ENCODE peak calls at places on chromosomes 2 and 18, in eight cellular contexts. One of them, this sample, is unnamed.

GRCh38 chr2:63058742-63059433 is 8.3 kb downstream of the OTX1 start:
- DNase-seq in pancreas: peak
- DNase-seq in left lung: no peak
- DNase-seq in endodermal cell: peak
- DNase-seq in omental fat pad: no peak
- DNase-seq in coronary artery: no peak
- DNase-seq in upper lobe of left lung: peak
- DNase-seq in CD8-positive, alpha-beta T cell: no peak
- DNase-seq in this sample: no peak

GRCh38 chr18:58755304-58756010 is 84.2 kb downstream of the MALT1 start:
- DNase-seq in pancreas: no peak
- DNase-seq in left lung: peak
- DNase-seq in endodermal cell: no peak
- DNase-seq in omental fat pad: no peak
- DNase-seq in coronary artery: peak
- DNase-seq in upper lobe of left lung: no peak
- DNase-seq in CD8-positive, alpha-beta T cell: no peak
- DNase-seq in this sample: no peak

GRCh38 chr2:143452817-143453462 is 323.7 kb downstream of the ARHGAP15 start:
- DNase-seq in pancreas: no peak
- DNase-seq in left lung: no peak
- DNase-seq in endodermal cell: no peak
- DNase-seq in omental fat pad: no peak
- DNase-seq in coronary artery: no peak
- DNase-seq in upper lobe of left lung: no peak
- DNase-seq in CD8-positive, alpha-beta T cell: peak
- DNase-seq in this sample: no peak

GRCh38 chr2:100793982-100794381 is 26.0 kb upstream of the NPAS2 start:
- DNase-seq in pancreas: no peak
- DNase-seq in left lung: no peak
- DNase-seq in endodermal cell: no peak
- DNase-seq in omental fat pad: no peak
- DNase-seq in coronary artery: no peak
- DNase-seq in upper lobe of left lung: peak
- DNase-seq in CD8-positive, alpha-beta T cell: no peak
- DNase-seq in this sample: no peak

GRCh38 chr2:73091164-73091563 is 19.7 kb upstream of the SFXN5 start:
- DNase-seq in pancreas: no peak
- DNase-seq in left lung: no peak
- DNase-seq in endodermal cell: no peak
- DNase-seq in omental fat pad: no peak
- DNase-seq in coronary artery: no peak
- DNase-seq in upper lobe of left lung: no peak
- DNase-seq in CD8-positive, alpha-beta T cell: no peak
- DNase-seq in this sample: no peak

GRCh38 chr18:59202258-59202820 is 17.6 kb upstream of the GRP start:
- DNase-seq in pancreas: no peak
- DNase-seq in left lung: no peak
- DNase-seq in endodermal cell: no peak
- DNase-seq in omental fat pad: no peak
- DNase-seq in coronary artery: no peak
- DNase-seq in upper lobe of left lung: no peak
- DNase-seq in CD8-positive, alpha-beta T cell: no peak
- DNase-seq in this sample: no peak

GRCh38 chr2:40317756-40318155 is 134.1 kb downstream of the SLC8A1 start:
- DNase-seq in pancreas: no peak
- DNase-seq in left lung: no peak
- DNase-seq in endodermal cell: no peak
- DNase-seq in omental fat pad: no peak
- DNase-seq in coronary artery: no peak
- DNase-seq in upper lobe of left lung: no peak
- DNase-seq in CD8-positive, alpha-beta T cell: no peak
- DNase-seq in this sample: no peak

GRCh38 chr2:173399229-173399628 is 44.6 kb downstream of the CDCA7 start:
- DNase-seq in pancreas: no peak
- DNase-seq in left lung: no peak
- DNase-seq in endodermal cell: no peak
- DNase-seq in omental fat pad: no peak
- DNase-seq in coronary artery: no peak
- DNase-seq in upper lobe of left lung: no peak
- DNase-seq in CD8-positive, alpha-beta T cell: no peak
- DNase-seq in this sample: no peak

GRCh38 chr2:236449167-236449586 is 120.4 kb upstream of the ACKR3 start:
- DNase-seq in pancreas: no peak
- DNase-seq in left lung: peak
- DNase-seq in endodermal cell: no peak
- DNase-seq in omental fat pad: no peak
- DNase-seq in coronary artery: no peak
- DNase-seq in upper lobe of left lung: peak
- DNase-seq in CD8-positive, alpha-beta T cell: no peak
- DNase-seq in this sample: no peak

GRCh38 chr2:172106128-172106961 is 3.6 kb upstream of the DLX2 start:
- DNase-seq in pancreas: no peak
- DNase-seq in left lung: no peak
- DNase-seq in endodermal cell: peak
- DNase-seq in omental fat pad: no peak
- DNase-seq in coronary artery: no peak
- DNase-seq in upper lobe of left lung: peak
- DNase-seq in CD8-positive, alpha-beta T cell: no peak
- DNase-seq in this sample: no peak
- TF ChIP-seq CTCF in pancreas: no peak
- TF ChIP-seq CTCF in left lung: peak
- TF ChIP-seq CTCF in endodermal cell: peak
- TF ChIP-seq CTCF in omental fat pad: no peak
- TF ChIP-seq CTCF in coronary artery: no peak
- TF ChIP-seq CTCF in upper lobe of left lung: no peak
- TF ChIP-seq CTCF in CD8-positive, alpha-beta T cell: peak
- TF ChIP-seq CTCF in this sample: peak

GRCh38 chr2:27209621-27210401 is 2.0 kb upstream of the ATRAID start:
- DNase-seq in pancreas: no peak
- DNase-seq in left lung: no peak
- DNase-seq in endodermal cell: no peak
- DNase-seq in omental fat pad: no peak
- DNase-seq in coronary artery: no peak
- DNase-seq in upper lobe of left lung: no peak
- DNase-seq in CD8-positive, alpha-beta T cell: no peak
- DNase-seq in this sample: no peak

GRCh38 chr2:27211241-27211942 is 449 bp upstream of the ATRAID start:
- DNase-seq in pancreas: no peak
- DNase-seq in left lung: no peak
- DNase-seq in endodermal cell: no peak
- DNase-seq in omental fat pad: no peak
- DNase-seq in coronary artery: no peak
- DNase-seq in upper lobe of left lung: no peak
- DNase-seq in CD8-positive, alpha-beta T cell: no peak
- DNase-seq in this sample: no peak

GRCh38 chr2:27205206-27205605 is 6.6 kb upstream of the ATRAID start:
- DNase-seq in pancreas: no peak
- DNase-seq in left lung: no peak
- DNase-seq in endodermal cell: no peak
- DNase-seq in omental fat pad: no peak
- DNase-seq in coronary artery: no peak
- DNase-seq in upper lobe of left lung: peak
- DNase-seq in CD8-positive, alpha-beta T cell: no peak
- DNase-seq in this sample: no peak

GRCh38 chr2:27206346-27206745 is 5.5 kb upstream of the ATRAID start:
- DNase-seq in pancreas: no peak
- DNase-seq in left lung: no peak
- DNase-seq in endodermal cell: no peak
- DNase-seq in omental fat pad: no peak
- DNase-seq in coronary artery: no peak
- DNase-seq in upper lobe of left lung: no peak
- DNase-seq in CD8-positive, alpha-beta T cell: no peak
- DNase-seq in this sample: no peak

DNA sequence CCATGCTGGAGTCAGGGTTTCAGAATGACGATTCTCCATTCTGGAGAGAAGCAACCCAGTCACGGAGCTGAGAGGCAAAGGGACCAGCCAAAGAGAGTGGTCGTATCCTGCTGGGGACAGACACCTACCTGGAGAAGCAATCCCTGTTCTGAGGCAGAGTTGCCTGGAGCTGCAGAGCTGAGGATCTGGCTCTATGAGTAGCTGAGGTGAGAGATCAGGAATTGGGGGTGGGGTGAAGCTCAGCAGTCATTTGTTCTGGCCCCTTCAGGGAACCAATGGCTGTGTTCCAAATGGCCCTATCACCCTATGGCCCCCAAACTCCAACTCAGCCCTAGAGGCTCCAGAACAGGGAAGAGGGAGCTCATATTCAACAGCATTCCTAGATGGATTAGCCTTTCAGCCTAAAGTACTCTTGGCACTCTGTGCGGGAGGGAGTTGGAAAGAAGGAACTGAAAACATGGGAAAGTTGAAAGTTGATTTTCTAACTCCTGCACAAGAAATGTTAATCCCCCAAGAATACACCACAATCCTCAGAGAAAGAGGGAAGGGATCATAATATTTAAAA is 3.3 kb upstream of the ATRAID start:
- DNase-seq in pancreas: no peak
- DNase-seq in left lung: no peak
- DNase-seq in endodermal cell: peak
- DNase-seq in omental fat pad: no peak
- DNase-seq in coronary artery: no peak
- DNase-seq in upper lobe of left lung: no peak
- DNase-seq in CD8-positive, alpha-beta T cell: no peak
- DNase-seq in this sample: no peak
- TF ChIP-seq CTCF in pancreas: no peak
- TF ChIP-seq CTCF in left lung: no peak
- TF ChIP-seq CTCF in endodermal cell: no peak
- TF ChIP-seq CTCF in omental fat pad: no peak
- TF ChIP-seq CTCF in coronary artery: no peak
- TF ChIP-seq CTCF in upper lobe of left lung: no peak
- TF ChIP-seq CTCF in CD8-positive, alpha-beta T cell: no peak
- TF ChIP-seq CTCF in this sample: no peak

GRCh38 chr2:170820647-170821630 is 4.3 kb downstream of the GAD1 start:
- DNase-seq in pancreas: no peak
- DNase-seq in left lung: no peak
- DNase-seq in endodermal cell: peak
- DNase-seq in omental fat pad: no peak
- DNase-seq in coronary artery: no peak
- DNase-seq in upper lobe of left lung: no peak
- DNase-seq in CD8-positive, alpha-beta T cell: no peak
- DNase-seq in this sample: no peak

GRCh38 chr2:170821631-170822291 is 5.1 kb downstream of the GAD1 start:
- DNase-seq in pancreas: no peak
- DNase-seq in left lung: no peak
- DNase-seq in endodermal cell: no peak
- DNase-seq in omental fat pad: no peak
- DNase-seq in coronary artery: no peak
- DNase-seq in upper lobe of left lung: peak
- DNase-seq in CD8-positive, alpha-beta T cell: no peak
- DNase-seq in this sample: no peak

GRCh38 chr2:170823800-170824153 is 7.1 kb downstream of the GAD1 start:
- DNase-seq in pancreas: no peak
- DNase-seq in left lung: no peak
- DNase-seq in endodermal cell: no peak
- DNase-seq in omental fat pad: no peak
- DNase-seq in coronary artery: no peak
- DNase-seq in upper lobe of left lung: no peak
- DNase-seq in CD8-positive, alpha-beta T cell: no peak
- DNase-seq in this sample: no peak

GRCh38 chr2:170822885-170823799 is 6.5 kb downstream of the GAD1 start:
- DNase-seq in pancreas: peak
- DNase-seq in left lung: no peak
- DNase-seq in endodermal cell: peak
- DNase-seq in omental fat pad: no peak
- DNase-seq in coronary artery: no peak
- DNase-seq in upper lobe of left lung: peak
- DNase-seq in CD8-positive, alpha-beta T cell: no peak
- DNase-seq in this sample: no peak

DNA sequence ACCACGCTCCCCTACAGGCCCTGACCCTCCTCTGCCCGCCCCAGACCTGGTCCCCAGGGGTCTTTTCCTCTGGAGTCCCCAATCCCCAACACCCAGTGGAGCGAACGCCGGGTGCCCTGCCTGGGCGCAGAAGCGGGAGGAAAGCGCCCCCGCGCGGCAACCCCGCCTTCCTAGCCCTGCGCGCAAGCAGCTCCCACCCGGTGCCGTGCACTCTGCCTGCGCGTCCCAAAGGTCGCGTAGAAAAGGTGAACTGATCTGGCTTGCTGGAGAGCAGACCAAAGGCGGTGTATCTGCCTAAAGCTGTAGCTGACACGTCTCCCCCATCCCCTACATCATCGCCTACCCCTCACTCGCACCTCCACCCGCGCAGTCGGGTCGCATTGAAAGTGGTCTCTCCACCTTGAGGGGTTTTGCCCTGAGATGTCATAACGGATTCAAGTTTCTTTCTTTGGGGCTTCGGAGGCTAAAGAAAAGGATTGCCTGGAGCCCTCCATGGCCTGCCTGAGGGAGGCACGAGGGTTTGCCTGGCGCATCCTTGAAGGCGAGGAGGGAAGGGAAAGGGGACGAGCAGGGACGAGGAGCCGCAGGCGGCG is 5.7 kb downstream of the GAD1 start:
- DNase-seq in pancreas: no peak
- DNase-seq in left lung: no peak
- DNase-seq in endodermal cell: peak
- DNase-seq in omental fat pad: no peak
- DNase-seq in coronary artery: no peak
- DNase-seq in upper lobe of left lung: peak
- DNase-seq in CD8-positive, alpha-beta T cell: no peak
- DNase-seq in this sample: no peak
- TF ChIP-seq CTCF in pancreas: no peak
- TF ChIP-seq CTCF in left lung: no peak
- TF ChIP-seq CTCF in endodermal cell: peak
- TF ChIP-seq CTCF in omental fat pad: no peak
- TF ChIP-seq CTCF in coronary artery: no peak
- TF ChIP-seq CTCF in upper lobe of left lung: no peak
- TF ChIP-seq CTCF in CD8-positive, alpha-beta T cell: peak
- TF ChIP-seq CTCF in this sample: no peak

DNA sequence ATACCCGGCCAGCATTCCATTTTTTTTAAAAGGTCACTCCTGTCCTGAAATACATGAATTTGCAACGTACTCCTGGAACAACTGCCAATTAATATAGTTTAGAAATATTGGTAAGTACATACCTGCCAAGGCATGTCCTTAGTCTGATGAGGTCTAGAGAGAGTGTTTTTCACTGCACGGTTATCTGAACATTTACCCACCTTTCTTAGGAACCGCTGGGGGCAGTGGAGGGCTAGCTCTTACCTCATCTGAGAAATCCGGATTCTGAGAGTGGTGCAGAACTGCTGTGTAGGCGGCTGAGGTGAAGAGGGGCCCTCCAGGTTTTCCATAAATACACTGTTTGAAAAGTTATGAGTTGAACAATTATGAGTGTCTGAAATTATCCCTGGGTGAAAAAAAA is 133.1 kb upstream of the CCDC195 start:
- DNase-seq in pancreas: no peak
- DNase-seq in left lung: no peak
- DNase-seq in endodermal cell: no peak
- DNase-seq in omental fat pad: no peak
- DNase-seq in coronary artery: no peak
- DNase-seq in upper lobe of left lung: no peak
- DNase-seq in CD8-positive, alpha-beta T cell: no peak
- DNase-seq in this sample: no peak
- TF ChIP-seq CTCF in pancreas: no peak
- TF ChIP-seq CTCF in left lung: no peak
- TF ChIP-seq CTCF in endodermal cell: peak
- TF ChIP-seq CTCF in omental fat pad: no peak
- TF ChIP-seq CTCF in coronary artery: no peak
- TF ChIP-seq CTCF in upper lobe of left lung: no peak
- TF ChIP-seq CTCF in CD8-positive, alpha-beta T cell: no peak
- TF ChIP-seq CTCF in this sample: peak

This sample was measured in AG04450.